ENCODE peak calls at places on chromosome 4, in ten cellular contexts. A, E, D, L, Z, I, O, J, T and P are unnamed samples.

GRCh38 chr4:19803406-19803805 is 448.3 kb upstream of the SLIT2 start:
- DNase-seq in A (no peak), E (no peak), D (no peak), L (no peak), Z (no peak), I (no peak), O (no peak), J (no peak), T (no peak), P (no peak)

GRCh38 chr4:112819729-112820128 is 182.8 kb downstream of the LARP7 start:
- DNase-seq in A (no peak), E (no peak), D (no peak), L (no peak), Z (no peak), I (no peak), O (no peak), J (no peak), T (no peak), P (no peak)

GRCh38 chr4:71456841-71457240 is 118.0 kb downstream of the SLC4A4 start:
- DNase-seq in A (no peak), E (peak), D (peak), L (no peak), Z (no peak), I (no peak), O (no peak), J (no peak), T (no peak), P (no peak)

GRCh38 chr4:146029939-146030710 is 91.5 kb upstream of the ZNF827 start:
- DNase-seq in A (no peak), E (no peak), D (no peak), L (no peak), Z (no peak), I (no peak), O (no peak), J (no peak), T (peak), P (no peak)

GRCh38 chr4:183729430-183730328 is 70.6 kb downstream of the TRAPPC11 start:
- DNase-seq in A (no peak), E (no peak), D (no peak), L (no peak), Z (no peak), I (no peak), O (no peak), J (no peak), T (peak), P (no peak)

GRCh38 chr4:101357751-101358150 is 10.4 kb upstream of the PPP3CA start:
- DNase-seq in A (no peak), E (no peak), D (no peak), L (no peak), Z (no peak), I (no peak), O (no peak), J (no peak), T (no peak), P (no peak)

GRCh38 chr4:158809611-158810486 is 41.0 kb downstream of the FNIP2 start:
- DNase-seq in A (no peak), E (peak), D (no peak), L (no peak), Z (peak), I (no peak), O (no peak), J (peak), T (peak), P (peak)

GRCh38 chr4:161486454-161486853 is 677.3 kb downstream of the FSTL5 start:
- DNase-seq in A (no peak), E (no peak), D (no peak), L (no peak), Z (no peak), I (no peak), O (no peak), J (no peak), T (no peak), P (no peak)

GRCh38 chr4:189046642-189047041 is 894.0 kb upstream of the FRG1 start:
- DNase-seq in A (no peak), E (no peak), D (no peak), L (no peak), Z (no peak), I (no peak), O (no peak), J (no peak), T (no peak), P (no peak)

GRCh38 chr4:142838781-142839180 is 7.3 kb downstream of the INPP4B start:
- DNase-seq in A (no peak), E (no peak), D (no peak), L (no peak), Z (no peak), I (no peak), O (no peak), J (no peak), T (no peak), P (no peak)

GRCh38 chr4:164768516-164768915 is 14.6 kb downstream of the SMIM31 start:
- DNase-seq in A (no peak), E (no peak), D (no peak), L (no peak), Z (peak), I (no peak), O (no peak), J (no peak), T (peak), P (no peak)

GRCh38 chr4:182179105-182179504 is 64.1 kb upstream of the TENM3 start:
- DNase-seq in A (no peak), E (no peak), D (no peak), L (peak), Z (no peak), I (no peak), O (no peak), J (no peak), T (no peak), P (no peak)

GRCh38 chr4:52091811-52092210 is 40.7 kb downstream of the SPATA18 start:
- DNase-seq in A (no peak), E (no peak), D (no peak), L (no peak), Z (no peak), I (no peak), O (no peak), J (no peak), T (no peak), P (no peak)

GRCh38 chr4:184232212-184232611 is 14.5 kb upstream of the ENPP6 start:
- DNase-seq in A (no peak), E (no peak), D (no peak), L (no peak), Z (no peak), I (no peak), O (no peak), J (no peak), T (no peak), P (no peak)

GRCh38 chr4:70583952-70584834 is 7.9 kb upstream of the AMBN start:
- DNase-seq in A (no peak), E (no peak), D (no peak), L (no peak), Z (no peak), I (no peak), O (no peak), J (no peak), T (no peak), P (no peak)

GRCh38 chr4:82611982-82612381 is 50.2 kb upstream of the TMEM150C start:
- DNase-seq in A (no peak), E (no peak), D (no peak), L (no peak), Z (no peak), I (no peak), O (no peak), J (no peak), T (no peak), P (no peak)

GRCh38 chr4:100826808-100827548 is 309.2 kb upstream of the EMCN start:
- DNase-seq in A (no peak), E (no peak), D (no peak), L (no peak), Z (no peak), I (no peak), O (no peak), J (no peak), T (no peak), P (no peak)

GRCh38 chr4:11471613-11472012 is 42.9 kb upstream of the HS3ST1 start:
- DNase-seq in A (no peak), E (peak), D (no peak), L (no peak), Z (peak), I (no peak), O (no peak), J (peak), T (peak), P (peak)

GRCh38 chr4:123856689-123857545 is 460.3 kb downstream of the SPRY1 start:
- DNase-seq in A (no peak), E (peak), D (peak), L (peak), Z (no peak), I (no peak), O (no peak), J (no peak), T (no peak), P (no peak)

GRCh38 chr4:77697860-77698599 is 92.4 kb downstream of the CXCL13 start:
- DNase-seq in A (no peak), E (no peak), D (no peak), L (peak), Z (no peak), I (no peak), O (no peak), J (no peak), T (peak), P (no peak)

GRCh38 chr4:54063737-54064316 is 578 bp downstream of the CHIC2 start:
- DNase-seq in A (no peak), E (peak), D (peak), L (peak), Z (peak), I (peak), O (peak), J (no peak), T (peak), P (peak)

GRCh38 chr4:7103599-7104365 is 35.9 kb upstream of the GRPEL1 start:
- DNase-seq in A (peak), E (peak), D (peak), L (peak), Z (no peak), I (peak), O (peak), J (no peak), T (no peak), P (no peak)

GRCh38 chr4:1045193-1045594 is 33.8 kb downstream of the FGFRL1 start:
- DNase-seq in A (no peak), E (no peak), D (no peak), L (no peak), Z (no peak), I (peak), O (peak), J (no peak), T (no peak), P (no peak)

GRCh38 chr4:137394000-137394399 is 138.3 kb downstream of the PCDH18 start:
- DNase-seq in A (no peak), E (no peak), D (no peak), L (no peak), Z (no peak), I (no peak), O (no peak), J (no peak), T (no peak), P (no peak)

GRCh38 chr4:27327421-27328181 is 467.0 kb downstream of the STIM2 start:
- DNase-seq in A (no peak), E (no peak), D (no peak), L (no peak), Z (no peak), I (no peak), O (no peak), J (no peak), T (peak), P (no peak)

GRCh38 chr4:79281577-79282359 is 44.1 kb downstream of the NAA11 start:
- DNase-seq in A (no peak), E (no peak), D (no peak), L (peak), Z (peak), I (no peak), O (no peak), J (no peak), T (peak), P (no peak)

GRCh38 chr4:17013382-17014006 is 115.0 kb upstream of the LDB2 start:
- DNase-seq in A (no peak), E (no peak), D (no peak), L (no peak), Z (no peak), I (no peak), O (no peak), J (no peak), T (no peak), P (no peak)

GRCh38 chr4:2843909-2844584 is 403 bp downstream of the ADD1 start:
- DNase-seq in A (no peak), E (peak), D (peak), L (peak), Z (peak), I (no peak), O (peak), J (no peak), T (peak), P (peak)

GRCh38 chr4:118845552-118846065 is 9.7 kb upstream of the SEC24D start:
- DNase-seq in A (no peak), E (no peak), D (no peak), L (no peak), Z (no peak), I (no peak), O (no peak), J (no peak), T (no peak), P (no peak)

GRCh38 chr4:73936969-73937368 is 44.9 kb downstream of the PF4 start:
- DNase-seq in A (no peak), E (no peak), D (no peak), L (no peak), Z (no peak), I (no peak), O (no peak), J (no peak), T (no peak), P (no peak)

GRCh38 chr4:55395529-55396304 is at the start of gene TMEM165:
- DNase-seq in A (peak), E (peak), D (peak), L (peak), Z (peak), I (peak), O (peak), J (peak), T (peak), P (peak)

GRCh38 chr4:139229534-139230039 is 50.4 kb downstream of the MGARP start:
- DNase-seq in A (no peak), E (peak), D (no peak), L (peak), Z (peak), I (no peak), O (no peak), J (peak), T (peak), P (peak)

GRCh38 chr4:123479944-123480343 is 83.3 kb downstream of the SPRY1 start:
- DNase-seq in A (no peak), E (no peak), D (no peak), L (no peak), Z (no peak), I (peak), O (no peak), J (no peak), T (no peak), P (no peak)

GRCh38 chr4:81792521-81792920 is 320.8 kb upstream of the RASGEF1B start:
- DNase-seq in A (no peak), E (no peak), D (no peak), L (no peak), Z (no peak), I (no peak), O (no peak), J (no peak), T (no peak), P (no peak)

GRCh38 chr4:119310826-119311225 is 11.1 kb downstream of the FABP2 start:
- DNase-seq in A (no peak), E (no peak), D (no peak), L (no peak), Z (no peak), I (no peak), O (no peak), J (no peak), T (no peak), P (no peak)

GRCh38 chr4:65893957-65894755 is 223.9 kb upstream of the EPHA5 start:
- DNase-seq in A (no peak), E (no peak), D (no peak), L (no peak), Z (no peak), I (no peak), O (no peak), J (no peak), T (no peak), P (no peak)

GRCh38 chr4:102449751-102450352 is 51.3 kb upstream of the NFKB1 start:
- DNase-seq in A (no peak), E (peak), D (peak), L (peak), Z (peak), I (no peak), O (no peak), J (peak), T (peak), P (peak)

GRCh38 chr4:88457307-88458090 is 580 bp downstream of the HERC5 start:
- DNase-seq in A (no peak), E (peak), D (peak), L (peak), Z (peak), I (peak), O (peak), J (no peak), T (peak), P (peak)

GRCh38 chr4:87947381-87948160 is 27.9 kb upstream of the SPP1 start:
- DNase-seq in A (no peak), E (no peak), D (no peak), L (no peak), Z (no peak), I (no peak), O (no peak), J (no peak), T (no peak), P (no peak)

DNA sequence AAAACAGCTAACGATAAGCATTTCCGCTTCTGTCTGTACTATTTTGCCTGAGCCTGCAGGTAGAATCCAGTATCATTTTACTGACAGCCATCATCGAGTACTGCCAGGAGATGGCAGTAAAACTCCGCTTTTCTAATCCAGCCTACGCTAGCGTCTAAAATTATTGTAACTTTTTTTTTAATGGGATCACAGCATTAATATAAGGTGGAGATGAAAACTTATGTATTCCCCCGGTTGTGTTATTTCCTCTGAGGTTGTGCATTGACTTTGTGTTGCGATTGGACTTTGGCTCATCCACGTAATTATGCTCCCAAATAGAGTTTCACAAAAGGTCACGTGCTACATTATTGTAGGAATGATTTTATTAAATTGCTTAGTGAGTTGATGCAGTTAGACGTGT is 248.1 kb downstream of the C4orf33 start:
- DNase-seq in A (no peak), E (peak), D (peak), L (peak), Z (peak), I (no peak), O (no peak), J (peak), T (peak), P (no peak)
- H3K4me3 ChIP-seq in A (no peak), E (no peak), D (no peak), L (no peak), Z (no peak), I (no peak), O (no peak), J (no peak), T (no peak), P (no peak)

DNA sequence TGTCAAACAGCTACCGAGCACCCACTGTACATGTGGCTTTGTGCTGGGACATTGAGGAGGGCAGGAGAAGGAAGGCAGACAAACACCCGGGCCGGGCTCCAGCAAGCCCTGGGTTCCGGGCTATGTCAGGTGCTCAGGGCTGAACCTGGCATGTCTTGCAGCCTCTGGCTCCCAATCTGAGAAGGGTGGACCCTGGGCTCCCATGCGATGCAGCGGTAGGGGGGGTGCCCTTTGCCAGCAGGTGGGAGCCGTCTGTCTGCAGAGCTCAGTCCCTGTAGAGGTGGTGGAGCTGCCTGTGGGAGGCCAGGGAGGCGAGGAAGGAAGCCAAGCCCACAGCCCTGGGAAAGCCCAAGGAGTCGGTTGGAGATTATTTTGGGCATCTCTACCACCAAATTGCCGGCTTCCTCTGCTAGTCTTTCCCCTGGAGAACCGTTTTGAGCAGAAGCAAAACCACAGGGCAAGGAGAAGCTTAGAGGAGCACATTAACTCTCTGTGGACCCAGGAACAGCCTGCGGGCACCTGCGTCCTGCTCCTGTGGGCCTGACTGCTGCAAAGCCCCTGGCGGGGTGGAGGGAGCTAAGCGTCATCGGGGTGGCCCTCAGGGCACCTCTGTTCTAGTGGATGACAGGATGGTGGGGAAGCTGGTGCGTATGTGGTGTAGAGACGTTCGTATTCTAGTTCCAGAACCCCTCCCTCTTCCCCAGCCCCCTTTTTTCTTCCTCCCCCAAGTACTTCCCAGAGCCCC is 10.3 kb downstream of the CPZ start:
- DNase-seq in A (no peak), E (no peak), D (no peak), L (no peak), Z (no peak), I (no peak), O (no peak), J (no peak), T (no peak), P (no peak)
- H3K4me3 ChIP-seq in A (no peak), E (no peak), D (no peak), L (no peak), Z (no peak), I (no peak), O (no peak), J (no peak), T (no peak), P (no peak)

GRCh38 chr4:15921592-15921932 is 17.0 kb downstream of the FGFBP1 start:
- DNase-seq in A (no peak), E (no peak), D (no peak), L (no peak), Z (no peak), I (no peak), O (no peak), J (no peak), T (no peak), P (no peak)
- H3K4me3 ChIP-seq in A (no peak), E (no peak), D (no peak), L (no peak), Z (no peak), I (no peak), O (no peak), J (no peak), T (no peak), P (no peak)

GRCh38 chr4:40573593-40574311 is 55.9 kb downstream of the RBM47 start:
- DNase-seq in A (no peak), E (no peak), D (no peak), L (no peak), Z (peak), I (no peak), O (no peak), J (no peak), T (peak), P (no peak)

GRCh38 chr4:40579983-40580382 is 49.7 kb downstream of the RBM47 start:
- DNase-seq in A (no peak), E (no peak), D (no peak), L (no peak), Z (no peak), I (no peak), O (no peak), J (no peak), T (no peak), P (no peak)

GRCh38 chr4:40575846-40576245 is 53.8 kb downstream of the RBM47 start:
- DNase-seq in A (no peak), E (no peak), D (no peak), L (no peak), Z (no peak), I (no peak), O (no peak), J (no peak), T (no peak), P (no peak)

GRCh38 chr4:40577588-40578253 is 51.9 kb downstream of the RBM47 start:
- DNase-seq in A (no peak), E (no peak), D (no peak), L (no peak), Z (no peak), I (no peak), O (no peak), J (no peak), T (no peak), P (no peak)

GRCh38 chr4:40576651-40577480 is 52.8 kb downstream of the RBM47 start:
- DNase-seq in A (peak), E (peak), D (peak), L (peak), Z (peak), I (peak), O (peak), J (no peak), T (peak), P (no peak)
- H3K4me3 ChIP-seq in A (no peak), E (peak), D (peak), L (no peak), Z (peak), I (no peak), O (no peak), J (no peak), T (peak), P (no peak)